ENCODE peak calls at places on chromosomes 1 and 21, in eight cellular contexts. One of them, this sample, is unnamed.
A peak's percentile ranks its signal among the peaks of the same experiment; 100 is the strongest.

GRCh38 chr1:40385437-40386310 is 12.1 kb downstream of the SMAP2 start:
- DNase-seq in ovary: no peak
- DNase-seq in heart left ventricle: no peak
- DNase-seq in sigmoid colon: no peak
- DNase-seq in gastrocnemius medialis: no peak
- DNase-seq in Peyer's patch: no peak
- DNase-seq in vagina: no peak
- DNase-seq in adrenal gland: no peak
- DNase-seq in this sample: no peak

GRCh38 chr1:1082239-1083180 is 8.4 kb upstream of the RNF223 start:
- DNase-seq in Peyer's patch: peak; percentile 42
- DNase-seq in sigmoid colon: peak; percentile 66
- DNase-seq in ovary: peak; percentile 35
- DNase-seq in gastrocnemius medialis: peak; percentile 10
- DNase-seq in adrenal gland: peak; percentile 14
- DNase-seq in vagina: no peak
- DNase-seq in heart left ventricle: peak; percentile 64
- DNase-seq in this sample: peak; percentile 50

GRCh38 chr1:66528580-66528979 is 5.4 kb upstream of the SGIP1 start:
- DNase-seq in gastrocnemius medialis: no peak
- DNase-seq in vagina: no peak
- DNase-seq in adrenal gland: no peak
- DNase-seq in heart left ventricle: no peak
- DNase-seq in ovary: no peak
- DNase-seq in Peyer's patch: no peak
- DNase-seq in sigmoid colon: no peak
- DNase-seq in this sample: no peak

GRCh38 chr1:201599548-201599947 is 60.6 kb downstream of the NAV1 start:
- DNase-seq in heart left ventricle: no peak
- DNase-seq in gastrocnemius medialis: no peak
- DNase-seq in sigmoid colon: peak; percentile 60
- DNase-seq in Peyer's patch: no peak
- DNase-seq in vagina: no peak
- DNase-seq in adrenal gland: no peak
- DNase-seq in ovary: no peak
- DNase-seq in this sample: no peak

GRCh38 chr1:44511769-44512168 is 106.7 kb downstream of the RNF220 start:
- DNase-seq in heart left ventricle: no peak
- DNase-seq in ovary: no peak
- DNase-seq in gastrocnemius medialis: no peak
- DNase-seq in vagina: no peak
- DNase-seq in sigmoid colon: no peak
- DNase-seq in Peyer's patch: no peak
- DNase-seq in adrenal gland: no peak
- DNase-seq in this sample: no peak

GRCh38 chr1:213370523-213370922 is 319.5 kb downstream of the RPS6KC1 start:
- DNase-seq in vagina: no peak
- DNase-seq in ovary: no peak
- DNase-seq in adrenal gland: no peak
- DNase-seq in Peyer's patch: no peak
- DNase-seq in heart left ventricle: no peak
- DNase-seq in sigmoid colon: no peak
- DNase-seq in gastrocnemius medialis: no peak
- DNase-seq in this sample: no peak

GRCh38 chr1:184769241-184769640 is 14.6 kb upstream of the EDEM3 start:
- DNase-seq in sigmoid colon: no peak
- DNase-seq in ovary: no peak
- DNase-seq in heart left ventricle: no peak
- DNase-seq in Peyer's patch: no peak
- DNase-seq in gastrocnemius medialis: no peak
- DNase-seq in adrenal gland: no peak
- DNase-seq in vagina: no peak
- DNase-seq in this sample: no peak

GRCh38 chr1:19169642-19170041 is 40.4 kb downstream of the UBR4 start:
- DNase-seq in gastrocnemius medialis: no peak
- DNase-seq in Peyer's patch: no peak
- DNase-seq in sigmoid colon: no peak
- DNase-seq in heart left ventricle: no peak
- DNase-seq in adrenal gland: no peak
- DNase-seq in ovary: no peak
- DNase-seq in vagina: no peak
- DNase-seq in this sample: no peak

GRCh38 chr1:246398126-246398813 is 108.8 kb downstream of the SMYD3 start:
- DNase-seq in adrenal gland: peak; percentile 65
- DNase-seq in heart left ventricle: no peak
- DNase-seq in ovary: peak; percentile 69
- DNase-seq in sigmoid colon: no peak
- DNase-seq in gastrocnemius medialis: no peak
- DNase-seq in vagina: no peak
- DNase-seq in Peyer's patch: no peak
- DNase-seq in this sample: no peak

GRCh38 chr1:89607156-89607555 is 25.8 kb upstream of the LRRC8C start:
- DNase-seq in Peyer's patch: no peak
- DNase-seq in heart left ventricle: no peak
- DNase-seq in sigmoid colon: no peak
- DNase-seq in vagina: no peak
- DNase-seq in gastrocnemius medialis: no peak
- DNase-seq in ovary: no peak
- DNase-seq in adrenal gland: no peak
- DNase-seq in this sample: no peak

GRCh38 chr21:39156024-39156423 is 27.2 kb downstream of the PSMG1 start:
- DNase-seq in Peyer's patch: no peak
- DNase-seq in vagina: no peak
- DNase-seq in heart left ventricle: no peak
- DNase-seq in gastrocnemius medialis: no peak
- DNase-seq in ovary: no peak
- DNase-seq in adrenal gland: no peak
- DNase-seq in sigmoid colon: no peak
- DNase-seq in this sample: no peak

GRCh38 chr1:246640747-246641146 is 74.5 kb downstream of the CNST start:
- DNase-seq in ovary: no peak
- DNase-seq in Peyer's patch: no peak
- DNase-seq in adrenal gland: no peak
- DNase-seq in heart left ventricle: no peak
- DNase-seq in gastrocnemius medialis: no peak
- DNase-seq in sigmoid colon: no peak
- DNase-seq in vagina: no peak
- DNase-seq in this sample: no peak

GRCh38 chr1:10339815-10340214 is 59.0 kb upstream of the PGD start:
- DNase-seq in adrenal gland: peak; percentile 47
- DNase-seq in ovary: no peak
- DNase-seq in vagina: no peak
- DNase-seq in sigmoid colon: no peak
- DNase-seq in gastrocnemius medialis: no peak
- DNase-seq in Peyer's patch: no peak
- DNase-seq in heart left ventricle: peak; percentile 68
- DNase-seq in this sample: no peak

GRCh38 chr21:44858791-44859190 is 14.7 kb downstream of the PTTG1IP start:
- DNase-seq in sigmoid colon: no peak
- DNase-seq in gastrocnemius medialis: no peak
- DNase-seq in vagina: no peak
- DNase-seq in ovary: peak; percentile 24
- DNase-seq in Peyer's patch: peak; percentile 38
- DNase-seq in adrenal gland: no peak
- DNase-seq in heart left ventricle: peak; percentile 57
- DNase-seq in this sample: peak; percentile 71

GRCh38 chr1:238916828-238917227 is 469.5 kb upstream of the CHRM3 start:
- DNase-seq in adrenal gland: no peak
- DNase-seq in gastrocnemius medialis: no peak
- DNase-seq in Peyer's patch: no peak
- DNase-seq in sigmoid colon: no peak
- DNase-seq in heart left ventricle: no peak
- DNase-seq in ovary: no peak
- DNase-seq in vagina: no peak
- DNase-seq in this sample: no peak

GRCh38 chr1:81974222-81974841 is 173.6 kb downstream of the ADGRL2 start:
- DNase-seq in gastrocnemius medialis: no peak
- DNase-seq in Peyer's patch: no peak
- DNase-seq in heart left ventricle: no peak
- DNase-seq in sigmoid colon: no peak
- DNase-seq in ovary: no peak
- DNase-seq in adrenal gland: no peak
- DNase-seq in vagina: no peak
- DNase-seq in this sample: no peak

GRCh38 chr1:159790237-159790917 is 9.6 kb downstream of the DUSP23 start:
- DNase-seq in adrenal gland: no peak
- DNase-seq in vagina: no peak
- DNase-seq in Peyer's patch: no peak
- DNase-seq in ovary: no peak
- DNase-seq in gastrocnemius medialis: no peak
- DNase-seq in sigmoid colon: no peak
- DNase-seq in heart left ventricle: no peak
- DNase-seq in this sample: no peak

GRCh38 chr1:40795811-40796586 is 12.4 kb downstream of the KCNQ4 start:
- DNase-seq in vagina: no peak
- DNase-seq in adrenal gland: no peak
- DNase-seq in gastrocnemius medialis: peak; percentile 45
- DNase-seq in sigmoid colon: no peak
- DNase-seq in heart left ventricle: no peak
- DNase-seq in Peyer's patch: no peak
- DNase-seq in ovary: no peak
- DNase-seq in this sample: no peak

GRCh38 chr1:28144203-28145135 is 32.0 kb downstream of the PTAFR start:
- DNase-seq in sigmoid colon: no peak
- DNase-seq in vagina: no peak
- DNase-seq in ovary: no peak
- DNase-seq in gastrocnemius medialis: no peak
- DNase-seq in adrenal gland: no peak
- DNase-seq in Peyer's patch: no peak
- DNase-seq in heart left ventricle: no peak
- DNase-seq in this sample: no peak

GRCh38 chr1:222918746-222919477 is 104.1 kb downstream of the DISP1 start:
- DNase-seq in sigmoid colon: no peak
- DNase-seq in heart left ventricle: no peak
- DNase-seq in ovary: no peak
- DNase-seq in gastrocnemius medialis: no peak
- DNase-seq in Peyer's patch: no peak
- DNase-seq in adrenal gland: no peak
- DNase-seq in vagina: no peak
- DNase-seq in this sample: no peak

GRCh38 chr1:210932104-210932503 is 201.8 kb downstream of the KCNH1 start:
- DNase-seq in adrenal gland: no peak
- DNase-seq in sigmoid colon: no peak
- DNase-seq in gastrocnemius medialis: no peak
- DNase-seq in ovary: no peak
- DNase-seq in heart left ventricle: no peak
- DNase-seq in Peyer's patch: no peak
- DNase-seq in vagina: no peak
- DNase-seq in this sample: no peak

GRCh38 chr1:38027201-38028104 is 14.9 kb downstream of the UTP11 start:
- DNase-seq in vagina: no peak
- DNase-seq in Peyer's patch: no peak
- DNase-seq in gastrocnemius medialis: no peak
- DNase-seq in heart left ventricle: no peak
- DNase-seq in ovary: peak; percentile 38
- DNase-seq in sigmoid colon: peak; percentile 57
- DNase-seq in adrenal gland: no peak
- DNase-seq in this sample: peak; percentile 81
- TF ChIP-seq POLR2A in vagina: no peak
- TF ChIP-seq POLR2A in Peyer's patch: no peak
- TF ChIP-seq POLR2A in gastrocnemius medialis: no peak
- TF ChIP-seq POLR2A in heart left ventricle: no peak
- TF ChIP-seq POLR2A in ovary: no peak
- TF ChIP-seq POLR2A in sigmoid colon: no peak
- TF ChIP-seq POLR2A in adrenal gland: no peak
- TF ChIP-seq POLR2A in this sample: no peak

GRCh38 chr1:105467549-105467948 is 1588.9 kb upstream of the PRMT6 start:
- DNase-seq in sigmoid colon: no peak
- DNase-seq in gastrocnemius medialis: no peak
- DNase-seq in ovary: no peak
- DNase-seq in Peyer's patch: no peak
- DNase-seq in adrenal gland: no peak
- DNase-seq in heart left ventricle: no peak
- DNase-seq in vagina: no peak
- DNase-seq in this sample: no peak
- H3K9me3 ChIP-seq in sigmoid colon: no peaks in the 10 kb centered on the region
- H3K9me3 ChIP-seq in gastrocnemius medialis: no peaks in the 10 kb centered on the region
- H3K9me3 ChIP-seq in ovary: no peaks in the 10 kb centered on the region
- H3K9me3 ChIP-seq in Peyer's patch: no peaks in the 10 kb centered on the region
- H3K9me3 ChIP-seq in adrenal gland: no peaks in the 10 kb centered on the region
- H3K9me3 ChIP-seq in heart left ventricle: no peaks in the 10 kb centered on the region
- H3K9me3 ChIP-seq in vagina: no peaks in the 10 kb centered on the region
- H3K9me3 ChIP-seq in this sample: no peaks in the 10 kb centered on the region

DNA sequence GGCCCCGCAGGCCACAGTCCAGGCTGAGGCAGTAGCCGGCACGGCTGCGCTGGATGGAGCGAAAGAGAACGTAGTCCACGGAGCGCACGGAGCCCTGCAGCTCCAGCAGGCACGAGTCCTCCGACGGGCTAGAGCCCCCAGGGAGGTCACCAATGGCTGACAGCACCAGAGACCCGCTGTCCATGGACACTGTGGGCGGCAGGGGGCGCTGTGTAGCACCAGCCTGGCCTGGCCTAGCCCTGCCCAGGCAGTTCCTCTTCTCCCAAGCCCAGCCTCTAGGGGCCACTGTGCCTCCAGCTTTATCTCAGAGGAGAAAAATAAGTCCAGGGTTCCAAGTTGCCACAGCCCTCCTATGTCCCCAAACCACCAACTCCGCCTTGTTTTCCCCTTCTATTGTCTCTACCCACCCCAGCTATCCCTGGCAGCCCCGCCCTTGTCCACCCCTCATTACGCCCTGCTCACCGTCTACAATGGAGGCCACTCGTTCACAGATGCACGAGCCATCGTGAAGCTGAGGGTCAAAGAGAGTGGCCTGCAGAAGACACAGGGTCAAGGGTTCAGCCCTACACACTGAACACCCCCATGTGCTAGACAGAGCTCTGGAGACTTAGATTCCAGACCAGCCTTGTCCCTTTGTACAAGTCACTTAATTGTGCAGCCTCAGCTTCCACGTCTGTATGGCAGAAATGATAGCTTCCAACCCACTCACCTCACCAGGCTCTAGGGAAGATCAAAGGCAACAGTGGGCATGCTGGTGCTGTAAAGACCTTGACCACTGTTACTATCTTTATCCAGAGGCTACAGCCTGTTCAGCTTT is 4.4 kb downstream of the ENTREP3 start:
- DNase-seq in ovary: peak; percentile 94
- DNase-seq in adrenal gland: peak; percentile 92
- DNase-seq in heart left ventricle: peak; percentile 96
- DNase-seq in vagina: no peak
- DNase-seq in gastrocnemius medialis: peak; percentile 88
- DNase-seq in Peyer's patch: peak; percentile 95
- DNase-seq in sigmoid colon: peak; percentile 96
- DNase-seq in this sample: peak; percentile 86
- TF ChIP-seq POLR2A in ovary: no peak
- TF ChIP-seq POLR2A in adrenal gland: no peak
- TF ChIP-seq POLR2A in heart left ventricle: no peak
- TF ChIP-seq POLR2A in vagina: no peak
- TF ChIP-seq POLR2A in gastrocnemius medialis: no peak
- TF ChIP-seq POLR2A in Peyer's patch: no peak
- TF ChIP-seq POLR2A in sigmoid colon: no peak
- TF ChIP-seq POLR2A in this sample: no peak

DNA sequence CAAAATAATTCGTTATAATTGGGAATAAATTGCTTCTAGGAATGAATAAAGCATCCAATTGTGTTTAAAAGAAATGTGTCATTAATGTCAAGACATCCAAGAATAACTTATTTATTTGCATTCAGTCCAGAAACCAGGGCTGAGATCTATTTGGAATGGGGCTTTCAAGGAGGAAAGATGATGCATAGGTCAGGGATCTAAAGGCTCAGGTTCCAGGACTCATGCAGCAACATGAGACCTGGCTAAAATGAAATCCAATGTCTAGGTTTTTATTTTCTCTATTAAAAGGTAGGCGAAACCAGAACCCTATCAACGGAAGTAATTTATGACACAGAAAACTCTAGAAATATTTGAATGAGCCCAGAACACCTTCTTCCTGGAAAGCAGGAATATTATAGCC is 376.8 kb downstream of the SEC16B start:
- DNase-seq in sigmoid colon: no peak
- DNase-seq in Peyer's patch: no peak
- DNase-seq in gastrocnemius medialis: no peak
- DNase-seq in heart left ventricle: no peak
- DNase-seq in adrenal gland: no peak
- DNase-seq in vagina: no peak
- DNase-seq in ovary: no peak
- DNase-seq in this sample: no peak
- H3K9me3 ChIP-seq in sigmoid colon: no peaks in the 10 kb centered on the region
- H3K9me3 ChIP-seq in Peyer's patch: no peaks in the 10 kb centered on the region
- H3K9me3 ChIP-seq in gastrocnemius medialis: no peaks in the 10 kb centered on the region
- H3K9me3 ChIP-seq in heart left ventricle: no peaks in the 10 kb centered on the region
- H3K9me3 ChIP-seq in adrenal gland: no peaks in the 10 kb centered on the region
- H3K9me3 ChIP-seq in vagina: no peaks in the 10 kb centered on the region
- H3K9me3 ChIP-seq in ovary: no peaks in the 10 kb centered on the region
- H3K9me3 ChIP-seq in this sample: no peaks in the 10 kb centered on the region